ENCODE peak calls at places on chromosomes 13 and 19, in four cellular contexts. One of them, this sample, is unnamed.

GRCh38 chr13:48502601-48503319 is 30.1 kb downstream of the RCBTB2 start:
- DNase-seq in heart left ventricle: no peak
- DNase-seq in HCT116: no peak
- DNase-seq in sigmoid colon: no peak
- DNase-seq in this sample: no peak

GRCh38 chr19:28501979-28502378 is 711.0 kb downstream of the UQCRFS1 start:
- DNase-seq in HCT116: no peak
- DNase-seq in heart left ventricle: no peak
- DNase-seq in sigmoid colon: no peak
- DNase-seq in this sample: no peak

GRCh38 chr13:100347941-100348340 is 240.6 kb downstream of the GGACT start:
- DNase-seq in HCT116: peak; percentile 67
- DNase-seq in sigmoid colon: no peak
- DNase-seq in heart left ventricle: no peak
- DNase-seq in this sample: no peak

GRCh38 chr13:106101201-106101600 is 434.3 kb downstream of the EFNB2 start:
- DNase-seq in heart left ventricle: no peak
- DNase-seq in HCT116: no peak
- DNase-seq in sigmoid colon: no peak
- DNase-seq in this sample: no peak

GRCh38 chr13:31898383-31899071 is 133.0 kb upstream of the FRY start:
- DNase-seq in sigmoid colon: no peak
- DNase-seq in heart left ventricle: no peak
- DNase-seq in HCT116: no peak
- DNase-seq in this sample: no peak

GRCh38 chr13:24254151-24254810 is 55.1 kb upstream of the C1QTNF9 start:
- DNase-seq in heart left ventricle: no peak
- DNase-seq in sigmoid colon: peak; percentile 62
- DNase-seq in HCT116: no peak
- DNase-seq in this sample: no peak

GRCh38 chr13:98206946-98207345 is 29.9 kb upstream of the RNF113B start:
- DNase-seq in heart left ventricle: no peak
- DNase-seq in HCT116: no peak
- DNase-seq in sigmoid colon: no peak
- DNase-seq in this sample: no peak

GRCh38 chr19:55283548-55284393 is at the start of gene BRSK1:
- DNase-seq in heart left ventricle: peak; percentile 68
- DNase-seq in HCT116: peak; percentile 26
- DNase-seq in sigmoid colon: peak; percentile 91
- DNase-seq in this sample: peak; percentile 43

GRCh38 chr19:40798997-40799557 is at the start of gene EGLN2:
- DNase-seq in sigmoid colon: no peak
- DNase-seq in HCT116: no peak
- DNase-seq in heart left ventricle: no peak
- DNase-seq in this sample: no peak

GRCh38 chr13:113157929-113158747 is at the start of gene PROZ:
- DNase-seq in HCT116: no peak
- DNase-seq in sigmoid colon: no peak
- DNase-seq in heart left ventricle: no peak
- DNase-seq in this sample: no peak

GRCh38 chr19:13764821-13765394 is 586 bp downstream of the MRI1 start:
- DNase-seq in HCT116: no peak
- DNase-seq in heart left ventricle: peak; percentile 27
- DNase-seq in sigmoid colon: no peak
- DNase-seq in this sample: no peak

GRCh38 chr13:49314344-49314882 is 66.7 kb downstream of the CDADC1 start:
- DNase-seq in heart left ventricle: no peak
- DNase-seq in sigmoid colon: no peak
- DNase-seq in HCT116: peak; percentile 16
- DNase-seq in this sample: no peak

GRCh38 chr19:57269515-57270250 is 10.6 kb upstream of the ZNF460 start:
- DNase-seq in sigmoid colon: no peak
- DNase-seq in heart left ventricle: no peak
- DNase-seq in HCT116: no peak
- DNase-seq in this sample: no peak

DNA sequence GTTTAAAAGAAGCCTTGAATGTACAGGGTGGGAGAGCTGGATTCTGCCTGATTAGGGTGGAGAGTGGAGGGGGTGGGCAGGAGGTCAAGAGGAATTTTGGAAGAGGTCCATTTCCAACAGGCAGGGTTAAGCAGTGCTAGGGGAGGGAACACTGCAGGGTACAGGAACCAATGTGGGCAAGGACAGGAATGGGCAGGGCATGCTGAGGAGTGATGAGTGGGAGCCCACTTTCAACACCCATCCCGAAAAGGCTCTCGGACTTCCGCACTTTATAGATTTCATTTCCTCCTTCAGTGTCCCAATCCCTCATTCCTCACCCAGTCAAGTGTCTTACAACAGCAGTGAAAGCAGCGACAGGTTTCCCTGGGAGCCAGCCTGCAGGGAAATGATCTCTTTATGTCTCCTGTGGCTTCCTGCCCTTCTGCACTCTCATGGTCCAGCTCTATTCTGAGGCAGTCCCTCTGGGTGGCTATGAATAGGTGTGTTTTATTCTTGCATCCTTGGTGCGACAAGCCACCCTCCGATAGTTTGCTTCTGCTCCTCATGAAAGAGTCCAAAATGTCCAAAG is 50.5 kb upstream of the ZNF507 start:
- DNase-seq in HCT116: no peak
- DNase-seq in heart left ventricle: no peak
- DNase-seq in sigmoid colon: no peak
- DNase-seq in this sample: no peak
- TF ChIP-seq POLR2A in HCT116: no peak
- TF ChIP-seq POLR2A in heart left ventricle: no peak
- TF ChIP-seq POLR2A in sigmoid colon: no peak
- TF ChIP-seq POLR2A in this sample: no peak

GRCh38 chr19:19260417-19260816 is 12.7 kb downstream of the TM6SF2 start:
- DNase-seq in heart left ventricle: no peak
- DNase-seq in HCT116: no peak
- DNase-seq in sigmoid colon: no peak
- DNase-seq in this sample: no peak

GRCh38 chr19:19262190-19263057 is 10.7 kb downstream of the TM6SF2 start:
- DNase-seq in sigmoid colon: no peak
- DNase-seq in HCT116: no peak
- DNase-seq in heart left ventricle: no peak
- DNase-seq in this sample: no peak

GRCh38 chr19:19259741-19260140 is 13.4 kb downstream of the TM6SF2 start:
- DNase-seq in HCT116: peak; percentile 46
- DNase-seq in sigmoid colon: no peak
- DNase-seq in heart left ventricle: no peak
- DNase-seq in this sample: peak; percentile 48

GRCh38 chr19:19260842-19261241 is 12.3 kb downstream of the TM6SF2 start:
- DNase-seq in heart left ventricle: no peak
- DNase-seq in HCT116: no peak
- DNase-seq in sigmoid colon: no peak
- DNase-seq in this sample: no peak

DNA sequence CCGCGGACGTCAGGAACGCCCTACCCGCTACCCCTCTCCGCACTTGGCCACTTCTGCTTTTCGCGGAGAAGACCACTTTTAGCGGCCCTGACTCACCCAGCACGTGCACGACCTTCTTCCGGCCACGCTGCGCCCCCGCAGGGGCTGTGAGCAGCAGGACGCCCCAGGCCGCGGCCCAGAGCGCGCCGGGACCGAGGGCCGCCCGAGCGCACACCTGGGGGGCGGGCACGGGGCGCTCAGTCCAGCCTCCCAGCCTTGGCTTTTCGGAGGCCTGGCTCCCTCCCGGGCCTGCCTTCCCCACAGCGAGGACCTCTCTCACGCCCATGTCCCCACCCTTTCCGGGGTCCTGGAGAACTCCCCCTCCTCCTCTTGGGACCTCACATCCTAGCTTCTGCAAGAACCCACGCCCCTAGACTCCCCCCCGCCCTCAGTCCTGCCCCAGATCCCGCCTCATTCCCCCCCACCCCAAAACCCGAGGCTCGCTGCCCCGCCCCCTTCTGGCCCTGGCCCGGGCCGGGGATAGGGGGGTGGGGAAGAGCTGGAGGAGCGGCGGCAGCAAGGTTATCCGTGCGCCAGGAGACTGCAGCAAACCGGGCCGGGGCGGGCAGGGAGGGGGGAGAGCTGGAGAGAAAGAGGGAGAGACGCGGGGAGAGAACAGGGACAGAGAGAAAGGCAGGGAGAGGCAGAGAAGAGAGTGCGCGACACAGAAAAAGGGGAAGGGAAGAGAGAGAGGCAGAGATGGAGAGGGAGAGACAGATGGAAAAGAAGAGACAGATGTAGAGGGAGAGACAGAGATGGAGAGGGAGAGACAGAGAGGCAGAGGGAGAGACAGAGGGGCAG is 11.5 kb downstream of the TM6SF2 start:
- DNase-seq in heart left ventricle: no peak
- DNase-seq in HCT116: no peak
- DNase-seq in sigmoid colon: no peak
- DNase-seq in this sample: no peak
- H3K27ac ChIP-seq in heart left ventricle: no peak overlapping the region
- H3K27ac ChIP-seq in HCT116: no peak overlapping the region
- H3K27ac ChIP-seq in sigmoid colon: no peak overlapping the region
- H3K27ac ChIP-seq in this sample: no peak overlapping the region

GRCh38 chr19:48613024-48613851 is 1.6 kb downstream of the FAM83E start:
- DNase-seq in heart left ventricle: no peak
- DNase-seq in HCT116: no peak
- DNase-seq in sigmoid colon: no peak
- DNase-seq in this sample: no peak

GRCh38 chr19:48614436-48615144 is at the start of gene FAM83E:
- DNase-seq in HCT116: no peak
- DNase-seq in heart left ventricle: no peak
- DNase-seq in sigmoid colon: no peak
- DNase-seq in this sample: no peak

GRCh38 chr19:48611872-48612271 is 3.0 kb downstream of the FAM83E start:
- DNase-seq in heart left ventricle: no peak
- DNase-seq in HCT116: no peak
- DNase-seq in sigmoid colon: no peak
- DNase-seq in this sample: no peak

GRCh38 chr19:48615145-48616040 is 517 bp upstream of the FAM83E start:
- DNase-seq in sigmoid colon: no peak
- DNase-seq in heart left ventricle: no peak
- DNase-seq in HCT116: no peak
- DNase-seq in this sample: no peak

GRCh38 chr19:48613852-48614435 is 932 bp downstream of the FAM83E start:
- DNase-seq in sigmoid colon: no peak
- DNase-seq in HCT116: no peak
- DNase-seq in heart left ventricle: no peak
- DNase-seq in this sample: no peak
- TF ChIP-seq POLR2A in sigmoid colon: no peak
- TF ChIP-seq POLR2A in HCT116: no peak
- TF ChIP-seq POLR2A in heart left ventricle: no peak
- TF ChIP-seq POLR2A in this sample: no peak

DNA sequence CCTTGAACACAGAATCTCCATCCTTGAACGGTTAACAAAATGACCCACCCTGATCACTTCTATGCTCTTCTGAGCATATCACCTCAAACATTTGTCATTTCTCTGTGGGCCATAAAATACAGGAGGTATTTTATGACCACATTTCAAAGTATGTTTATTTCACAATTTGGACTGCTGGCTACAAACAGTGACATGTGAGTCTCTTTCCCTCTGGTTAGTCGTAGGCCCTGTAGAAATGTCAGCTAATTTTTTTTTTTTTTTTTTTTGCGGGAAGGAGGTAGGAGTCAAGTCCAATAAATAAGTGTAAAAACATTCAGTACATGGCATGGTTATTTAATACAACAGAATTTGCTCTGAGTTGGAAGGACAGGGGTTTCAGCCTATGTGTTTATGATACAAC is 70.7 kb downstream of the FOXO1 start:
- DNase-seq in HCT116: no peak
- DNase-seq in sigmoid colon: no peak
- DNase-seq in heart left ventricle: no peak
- DNase-seq in this sample: no peak
- H3K27ac ChIP-seq in HCT116: no peak overlapping the region
- H3K27ac ChIP-seq in sigmoid colon: peak overlapping the region; percentile 28
- H3K27ac ChIP-seq in heart left ventricle: no peak overlapping the region
- H3K27ac ChIP-seq in this sample: no peak overlapping the region

GRCh38 chr19:7904074-7905020 is 670 bp downstream of the MAP2K7 start:
- DNase-seq in heart left ventricle: no peak
- DNase-seq in HCT116: no peak
- DNase-seq in sigmoid colon: peak; percentile 82
- DNase-seq in this sample: no peak
- TF ChIP-seq POLR2A in heart left ventricle: no peak
- TF ChIP-seq POLR2A in HCT116: no peak
- TF ChIP-seq POLR2A in sigmoid colon: no peak
- TF ChIP-seq POLR2A in this sample: no peak

GRCh38 chr13:75417006-75417384 is 65.0 kb downstream of the TBC1D4 start:
- DNase-seq in HCT116: no peak
- DNase-seq in heart left ventricle: no peak
- DNase-seq in sigmoid colon: no peak
- DNase-seq in this sample: no peak
- H3K27ac ChIP-seq in HCT116: no peak overlapping the region
- H3K27ac ChIP-seq in heart left ventricle: peak overlapping the region; percentile 74
- H3K27ac ChIP-seq in sigmoid colon: no peak overlapping the region
- H3K27ac ChIP-seq in this sample: no peak overlapping the region

DNA sequence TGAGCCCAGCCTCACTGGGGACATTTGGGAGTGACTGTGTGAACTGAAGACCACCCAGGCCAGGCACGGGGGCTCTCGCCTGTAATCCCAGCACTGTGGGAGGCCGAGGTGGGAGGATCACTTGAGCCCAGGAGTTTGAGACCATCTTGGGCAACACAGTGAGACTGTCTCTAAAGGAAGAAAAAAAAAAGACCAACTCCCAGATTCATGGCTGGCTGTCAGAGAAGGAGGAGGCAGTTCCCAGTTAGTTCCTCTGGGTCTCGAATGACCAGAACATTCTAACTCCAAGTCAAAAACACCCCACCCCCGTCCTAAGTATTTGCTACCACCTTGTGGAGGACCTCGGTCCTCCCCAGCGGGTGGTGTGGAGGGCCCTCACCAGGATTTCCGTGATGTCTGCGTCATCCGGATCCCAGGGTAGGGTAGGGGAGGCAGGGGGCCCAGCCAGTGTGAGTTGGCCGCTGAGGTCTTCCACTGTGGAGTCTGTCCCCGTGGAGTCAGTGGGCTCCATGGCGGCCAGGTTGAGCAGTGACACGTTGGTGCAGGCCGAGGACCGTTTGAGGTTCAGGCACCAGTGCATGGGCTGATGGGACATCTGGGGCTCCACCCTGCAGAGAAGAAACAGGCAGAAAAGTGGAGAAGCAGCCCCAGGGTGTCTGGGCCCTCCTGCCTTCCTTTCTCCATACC is 1.3 kb downstream of the TSKS start:
- DNase-seq in sigmoid colon: no peak
- DNase-seq in HCT116: no peak
- DNase-seq in heart left ventricle: peak; percentile 37
- DNase-seq in this sample: peak; percentile 54
- TF ChIP-seq POLR2A in sigmoid colon: no peak
- TF ChIP-seq POLR2A in HCT116: no peak
- TF ChIP-seq POLR2A in heart left ventricle: no peak
- TF ChIP-seq POLR2A in this sample: no peak

GRCh38 chr19:4376245-4376990 is 23.9 kb downstream of the SH3GL1 start:
- DNase-seq in HCT116: no peak
- DNase-seq in sigmoid colon: no peak
- DNase-seq in heart left ventricle: peak; percentile 4
- DNase-seq in this sample: no peak
- H3K27ac ChIP-seq in HCT116: peak overlapping the region; percentile 99
- H3K27ac ChIP-seq in sigmoid colon: peak overlapping the region; percentile 77
- H3K27ac ChIP-seq in heart left ventricle: no peak overlapping the region
- H3K27ac ChIP-seq in this sample: no peak overlapping the region

This sample was measured in testis.